ENCODE peak calls at places on chromosome 12, in four cellular contexts. One of them, this sample, is unnamed.

GRCh38 chr12:96828169-96828789 is 78.8 kb upstream of the NEDD1 start:
- DNase-seq in non-pigmented ciliary epithelial cell: no peak
- DNase-seq in GM04503: no peak
- DNase-seq in foreskin fibroblast: no peak
- DNase-seq in this sample: no peak

GRCh38 chr12:56688846-56689113 is 696 bp upstream of the PTGES3 start:
- DNase-seq in non-pigmented ciliary epithelial cell: no peak
- DNase-seq in GM04503: no peak
- DNase-seq in foreskin fibroblast: no peak
- DNase-seq in this sample: no peak

GRCh38 chr12:87254371-87255030 is 774.7 kb downstream of the C12orf50 start:
- DNase-seq in non-pigmented ciliary epithelial cell: no peak
- DNase-seq in GM04503: no peak
- DNase-seq in foreskin fibroblast: no peak
- DNase-seq in this sample: no peak

GRCh38 chr12:115261249-115261648 is 577.3 kb upstream of the TBX3 start:
- DNase-seq in non-pigmented ciliary epithelial cell: no peak
- DNase-seq in GM04503: no peak
- DNase-seq in foreskin fibroblast: no peak
- DNase-seq in this sample: no peak

GRCh38 chr12:3670083-3670620 is 82.8 kb downstream of the CRACR2A start:
- DNase-seq in non-pigmented ciliary epithelial cell: no peak
- DNase-seq in GM04503: no peak
- DNase-seq in foreskin fibroblast: no peak
- DNase-seq in this sample: no peak

GRCh38 chr12:48817957-48818830 is at the start of gene CACNB3:
- DNase-seq in non-pigmented ciliary epithelial cell: no peak
- DNase-seq in GM04503: no peak
- DNase-seq in foreskin fibroblast: no peak
- DNase-seq in this sample: peak; percentile 51

GRCh38 chr12:79964100-79964627 is 29.3 kb upstream of the PPP1R12A start:
- DNase-seq in non-pigmented ciliary epithelial cell: no peak
- DNase-seq in GM04503: no peak
- DNase-seq in foreskin fibroblast: no peak
- DNase-seq in this sample: no peak

GRCh38 chr12:80692114-80692513 is 15.3 kb upstream of the MYF6 start:
- DNase-seq in non-pigmented ciliary epithelial cell: no peak
- DNase-seq in GM04503: no peak
- DNase-seq in foreskin fibroblast: no peak
- DNase-seq in this sample: no peak

GRCh38 chr12:112121780-112122565 is 3.4 kb upstream of the TRAFD1 start:
- DNase-seq in non-pigmented ciliary epithelial cell: no peak
- DNase-seq in GM04503: peak; percentile 60
- DNase-seq in foreskin fibroblast: peak; percentile 82
- DNase-seq in this sample: peak; percentile 43

GRCh38 chr12:5083955-5084849 is 40.5 kb downstream of the KCNA5 start:
- DNase-seq in non-pigmented ciliary epithelial cell: no peak
- DNase-seq in GM04503: no peak
- DNase-seq in foreskin fibroblast: peak; percentile 33
- DNase-seq in this sample: peak; percentile 74

GRCh38 chr12:89731064-89731463 is 22.4 kb upstream of the ATP2B1 start:
- DNase-seq in non-pigmented ciliary epithelial cell: no peak
- DNase-seq in GM04503: no peak
- DNase-seq in foreskin fibroblast: peak; percentile 69
- DNase-seq in this sample: peak; percentile 30

This sample was measured in brain microvascular endothelial cell.